ENCODE peak calls at places on chromosome 16, in six cellular contexts. T, E, L, D, J and A are unnamed samples.
A peak's percentile ranks its signal among the peaks of the same experiment; 100 is the strongest.

GRCh38 chr16:986925-987581 is 5.5 kb downstream of the SOX8 start:
- DNase-seq in T (no peak), E (peak; percentile 61), L (no peak), D (no peak), J (no peak), A (no peak)

GRCh38 chr16:66569827-66570405 is 3.7 kb downstream of the CMTM1 start:
- DNase-seq in T (no peak), E (no peak), L (no peak), D (no peak), J (no peak), A (no peak)

GRCh38 chr16:66079671-66080070 is 286.8 kb upstream of the CDH5 start:
- DNase-seq in T (no peak), E (no peak), L (no peak), D (no peak), J (no peak), A (no peak)

GRCh38 chr16:4369006-4369766 is 2.5 kb upstream of the VASN start:
- DNase-seq in T (no peak), E (peak; percentile 82), L (no peak), D (no peak), J (no peak), A (no peak)

GRCh38 chr16:50202926-50203624 is 50.0 kb downstream of the TENT4B start:
- DNase-seq in T (no peak), E (no peak), L (no peak), D (peak; percentile 92), J (no peak), A (no peak)

GRCh38 chr16:74608944-74609343 is 2.0 kb upstream of the GLG1 start:
- DNase-seq in T (no peak), E (no peak), L (no peak), D (no peak), J (no peak), A (peak; percentile 50)

GRCh38 chr16:11524098-11524760 is 62.5 kb downstream of the LITAF start:
- DNase-seq in T (no peak), E (no peak), L (no peak), D (no peak), J (no peak), A (no peak)

GRCh38 chr16:3872216-3872895 is 8.2 kb downstream of the CREBBP start:
- DNase-seq in T (no peak), E (no peak), L (no peak), D (no peak), J (no peak), A (no peak)

GRCh38 chr16:66856184-66856730 is 12.0 kb downstream of the CA7 start:
- DNase-seq in T (no peak), E (no peak), L (no peak), D (no peak), J (no peak), A (no peak)

DNA sequence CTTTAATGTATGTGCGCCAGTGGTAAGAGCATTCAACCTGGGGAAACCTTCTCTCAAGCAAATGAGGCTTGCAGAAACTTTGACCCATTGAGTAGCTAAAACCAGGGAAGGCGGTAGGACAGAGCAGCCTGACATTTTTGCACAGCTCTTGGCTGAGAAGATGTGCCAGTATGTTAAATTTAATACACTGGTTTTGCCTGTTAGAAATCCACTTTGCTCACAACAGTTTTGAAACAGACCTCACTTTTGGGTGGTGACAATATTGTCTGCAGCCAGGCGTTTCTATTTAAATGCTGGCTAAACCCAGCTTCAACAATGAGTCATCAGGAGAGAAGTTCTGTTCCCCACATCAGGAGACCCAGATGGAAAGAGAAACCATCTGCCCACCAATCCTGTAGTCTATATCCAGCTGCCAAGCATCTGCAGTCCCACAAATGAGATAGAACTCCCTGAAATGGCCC is 29.2 kb upstream of the CLEC3A start:
- DNase-seq in T (no peak), E (no peak), L (no peak), D (no peak), J (no peak), A (no peak)
- H3K27ac ChIP-seq in T (peak overlapping the region; percentile 71), E (no peak overlapping the region), L (no peak overlapping the region), D (no peak overlapping the region), J (no peak overlapping the region), A (no peak overlapping the region)

GRCh38 chr16:69072640-69072974 is 32.8 kb upstream of the HAS3 start:
- DNase-seq in T (no peak), E (no peak), L (no peak), D (no peak), J (no peak), A (no peak)

GRCh38 chr16:69073181-69073669 is 32.2 kb upstream of the HAS3 start:
- DNase-seq in T (no peak), E (no peak), L (no peak), D (peak; percentile 38), J (no peak), A (no peak)

GRCh38 chr16:69077251-69077650 is 28.2 kb upstream of the HAS3 start:
- DNase-seq in T (no peak), E (no peak), L (no peak), D (no peak), J (no peak), A (no peak)

GRCh38 chr16:69083306-69083941 is 22.0 kb upstream of the HAS3 start:
- DNase-seq in T (no peak), E (no peak), L (no peak), D (no peak), J (no peak), A (no peak)

GRCh38 chr16:69078073-69078472 is 27.4 kb upstream of the HAS3 start:
- DNase-seq in T (peak; percentile 61), E (no peak), L (no peak), D (no peak), J (no peak), A (no peak)
- TF ChIP-seq GABPA in T (peak; percentile 53), E (no peak), L (no peak), D (no peak), J (no peak), A (no peak)

DNA sequence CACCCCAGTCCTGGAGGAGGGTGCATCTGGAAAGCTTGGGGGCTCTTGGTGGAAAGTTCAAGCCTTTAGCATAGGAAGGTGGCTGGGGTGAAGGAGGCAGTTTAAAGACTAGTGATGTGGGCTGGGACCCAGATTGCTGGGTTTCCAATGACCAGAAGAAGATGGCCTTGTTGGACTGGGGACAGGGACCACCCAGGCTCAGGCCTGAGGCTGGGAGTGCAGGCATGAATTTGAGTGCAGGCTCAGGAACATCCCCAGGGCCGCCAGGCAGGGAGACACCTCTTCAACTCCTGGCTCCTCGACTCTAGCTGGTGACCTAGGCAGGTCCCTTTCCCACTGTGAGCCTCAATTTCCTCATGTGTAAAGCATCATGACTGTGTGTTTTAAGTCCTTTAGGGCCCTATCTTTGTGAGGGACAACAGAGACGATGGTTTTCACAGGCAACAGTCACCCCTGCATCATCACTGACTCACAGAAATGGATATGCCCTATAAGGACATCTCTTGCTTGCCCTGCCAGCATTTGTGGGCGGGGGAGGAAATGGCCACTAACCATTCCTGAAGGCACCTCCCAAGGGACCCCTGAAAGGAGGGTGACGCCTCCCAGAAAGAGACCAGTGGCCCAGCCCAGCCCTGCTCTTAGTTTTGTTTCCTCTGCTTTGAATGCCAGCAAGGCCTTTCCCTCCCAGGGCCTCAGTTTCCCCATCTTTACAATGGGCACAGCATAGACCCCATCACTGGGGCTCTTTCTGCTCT is 11.1 kb downstream of the NLRC5 start:
- DNase-seq in T (no peak), E (no peak), L (peak; percentile 87), D (no peak), J (no peak), A (no peak)
- H3K27ac ChIP-seq in T (no peak overlapping the region), E (no peak overlapping the region), L (peak overlapping the region; percentile 93), D (no peak overlapping the region), J (no peak overlapping the region), A (no peak overlapping the region)

DNA sequence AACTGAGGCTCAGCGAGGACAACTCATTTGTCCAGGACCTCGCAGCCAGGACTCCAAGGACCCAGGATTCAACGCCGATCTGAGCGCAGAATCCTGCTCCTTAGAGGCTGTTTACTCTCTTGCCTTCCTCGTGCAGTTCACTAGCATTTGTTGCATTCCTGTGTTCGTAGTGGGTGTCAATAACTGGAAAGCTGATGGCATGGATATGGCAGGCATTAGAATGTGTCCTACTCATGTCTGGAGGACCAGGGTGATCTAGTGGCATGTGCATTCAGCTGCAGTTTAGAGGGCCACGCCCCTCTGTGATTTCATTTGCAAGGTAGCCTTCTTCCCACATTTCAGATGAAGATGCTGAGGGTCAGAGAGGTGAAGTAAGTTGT is 510 bp downstream of the CRISPLD2 start:
- DNase-seq in T (no peak), E (no peak), L (no peak), D (no peak), J (no peak), A (no peak)
- TF ChIP-seq GABPA in T (no peak), E (no peak), L (no peak), D (no peak), J (no peak), A (no peak)

DNA sequence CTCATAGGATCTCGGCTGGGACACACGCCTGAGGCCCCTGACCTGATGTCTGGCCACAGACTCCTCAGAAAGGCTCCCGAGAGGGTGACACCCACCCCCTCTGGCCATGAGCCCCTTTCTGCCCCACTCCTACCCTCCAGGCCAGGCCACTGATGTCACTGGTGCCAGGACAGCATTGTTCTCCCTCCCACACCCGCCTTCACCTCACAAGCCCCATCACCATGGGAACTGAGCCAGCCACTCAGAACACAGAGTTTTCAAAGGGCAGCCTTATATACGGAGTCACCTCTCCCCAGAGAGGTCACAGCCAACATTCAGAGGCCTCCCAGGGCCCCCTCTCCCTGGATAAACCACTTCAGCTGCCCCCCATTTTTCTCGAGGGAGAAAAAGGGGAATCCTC is at the start of gene C16orf82:
- DNase-seq in T (no peak), E (no peak), L (no peak), D (no peak), J (no peak), A (no peak)
- H3K27ac ChIP-seq in T (no peak within 1 kb of the TSS), E (no peak within 1 kb of the TSS), L (no peak within 1 kb of the TSS), D (no peak within 1 kb of the TSS), J (no peak within 1 kb of the TSS), A (no peak within 1 kb of the TSS)